ENCODE peak calls at places on chromosome 22, in eight cellular contexts. Q is H1, S is A549, K is GM12865, L is bronchial epithelial cell, G is mammary epithelial cell, A is psoas muscle, H is breast epithelium. T is an unnamed sample.

GRCh38 chr22:37979782-37980181 is 4.6 kb downstream of the SOX10 start:
- DNase-seq in K (no peak), A (no peak), H (no peak), Q (no peak), S (no peak), L (no peak), G (no peak), T (no peak)

GRCh38 chr22:43570531-43571144 is 158.8 kb downstream of the MPPED1 start:
- DNase-seq in G (no peak), L (no peak), K (no peak), Q (no peak), S (no peak), H (no peak), A (no peak), T (no peak)

GRCh38 chr22:29987143-29987542 is 93.1 kb upstream of the HORMAD2 start:
- DNase-seq in A (no peak), L (no peak), K (peak), S (no peak), H (no peak), Q (no peak), G (no peak), T (no peak)

GRCh38 chr22:44450503-44450902 is 47.5 kb downstream of the RTL6 start:
- DNase-seq in L (no peak), K (no peak), G (no peak), S (no peak), A (no peak), H (no peak), Q (no peak), T (no peak)

GRCh38 chr22:42548597-42549328 is 5.0 kb upstream of the SERHL2 start:
- DNase-seq in S (no peak), K (no peak), Q (no peak), A (no peak), G (no peak), H (no peak), L (no peak), T (no peak)

GRCh38 chr22:38180841-38181452 is 683 bp downstream of the PLA2G6 start:
- DNase-seq in G (peak), L (peak), A (peak), K (peak), S (no peak), Q (no peak), H (peak), T (no peak)

GRCh38 chr22:37467556-37467955 is 18.6 kb downstream of the MFNG start:
- DNase-seq in Q (no peak), L (no peak), G (no peak), H (no peak), A (no peak), K (no peak), S (no peak), T (no peak)

GRCh38 chr22:36439481-36440271 is 41.8 kb downstream of the TXN2 start:
- DNase-seq in Q (no peak), L (peak), S (peak), K (no peak), H (no peak), G (peak), A (peak), T (no peak)

GRCh38 chr22:44620129-44620840 is 81.7 kb upstream of the PRR5 start:
- DNase-seq in S (no peak), K (peak), H (no peak), A (peak), L (peak), G (peak), Q (peak), T (peak)

GRCh38 chr22:35312198-35313059 is 12.7 kb downstream of the TOM1 start:
- DNase-seq in K (peak), H (no peak), L (peak), Q (no peak), S (no peak), A (no peak), G (peak), T (no peak)

GRCh38 chr22:23233746-23234408 is 53.6 kb downstream of the BCR start:
- DNase-seq in L (no peak), K (no peak), S (no peak), Q (no peak), H (no peak), A (peak), G (no peak), T (no peak)

GRCh38 chr22:30234786-30235470 is 11.6 kb downstream of the LIF start:
- DNase-seq in H (no peak), A (no peak), K (no peak), L (no peak), Q (no peak), G (no peak), S (no peak), T (no peak)

DNA sequence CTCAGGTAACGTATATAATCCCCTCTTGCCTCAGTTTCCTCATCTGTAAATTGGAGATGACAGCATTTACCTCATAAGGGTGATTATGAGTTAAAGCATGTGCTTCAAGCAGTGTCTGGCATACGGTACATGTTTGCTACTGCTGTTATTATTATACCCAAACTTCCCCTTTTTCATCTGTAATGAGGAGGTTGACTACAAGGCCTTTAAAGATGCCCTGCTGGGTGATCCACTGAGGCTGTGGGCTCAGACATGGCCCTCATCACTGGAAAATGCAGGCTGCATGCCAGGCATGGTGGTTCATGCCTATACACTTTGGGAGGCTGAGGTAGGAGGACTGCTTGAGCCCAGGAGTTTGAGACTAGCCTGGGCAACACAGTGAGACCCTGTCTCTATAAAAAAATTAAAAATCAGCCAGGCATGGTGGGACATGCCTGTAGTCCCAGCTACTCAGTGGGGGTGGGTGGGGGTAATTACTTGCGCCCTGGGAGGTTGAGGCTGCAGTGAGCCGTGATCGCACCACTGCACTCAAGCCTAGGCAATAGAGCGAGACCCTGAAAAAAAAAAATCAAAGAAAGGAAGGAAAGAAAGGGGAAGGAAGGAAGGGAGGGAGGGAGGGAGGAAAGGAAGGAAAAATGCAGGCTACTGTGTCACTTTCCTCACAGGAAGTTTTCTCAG is 4.3 kb downstream of the PIK3IP1 start:
- DNase-seq in H (no peak), G (no peak), S (no peak), Q (no peak), L (no peak), A (no peak), K (no peak), T (no peak)
- TF ChIP-seq CTCF in H (no peak), G (no peak), S (no peak), Q (no peak), L (no peak), A (no peak), K (no peak), T (no peak)

GRCh38 chr22:46735747-46736608 is 2.1 kb downstream of the CERK start:
- DNase-seq in K (peak), G (no peak), A (peak), Q (no peak), S (no peak), L (no peak), H (no peak), T (no peak)

GRCh38 chr22:46736705-46737104 is 1.3 kb downstream of the CERK start:
- DNase-seq in A (no peak), Q (no peak), H (no peak), K (no peak), S (no peak), L (no peak), G (no peak), T (no peak)

GRCh38 chr22:46737976-46738641 is at the start of gene CERK:
- DNase-seq in A (peak), K (peak), L (no peak), S (peak), H (peak), Q (peak), G (no peak), T (peak)

GRCh38 chr22:46738642-46738960 is 549 bp upstream of the CERK start:
- DNase-seq in A (no peak), K (no peak), S (no peak), H (no peak), Q (no peak), G (no peak), L (no peak), T (peak)

GRCh38 chr22:46737105-46737975 is 712 bp downstream of the CERK start:
- DNase-seq in Q (peak), G (no peak), L (no peak), K (peak), A (peak), S (peak), H (peak), T (peak)
- TF ChIP-seq CTCF in Q (no peak), G (no peak), L (no peak), K (no peak), A (no peak), S (no peak), H (no peak), T (no peak)

DNA sequence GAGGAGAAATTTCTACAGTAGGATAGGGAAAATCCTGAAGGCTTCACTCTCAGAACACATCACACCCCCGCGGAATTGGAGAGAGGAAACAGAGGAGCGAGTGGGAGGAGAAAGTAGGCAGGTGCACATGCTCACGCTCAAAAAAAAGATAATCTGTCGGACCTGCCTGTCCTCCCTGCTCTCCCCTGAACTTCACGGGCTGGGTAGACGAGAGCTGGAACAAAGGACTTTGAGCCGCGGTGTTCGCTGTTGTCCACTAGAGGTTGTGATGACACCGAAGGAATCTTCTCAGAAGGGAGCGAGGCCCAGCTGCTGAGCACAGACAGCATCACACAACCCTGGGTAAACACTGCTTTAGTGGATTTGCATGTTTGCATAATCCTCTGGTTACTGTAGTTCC is 5.0 kb downstream of the SEZ6L start:
- DNase-seq in S (peak), H (no peak), G (no peak), K (no peak), L (no peak), A (no peak), Q (peak), T (no peak)
- TF ChIP-seq CTCF in S (no peak), H (no peak), G (no peak), K (no peak), L (no peak), A (no peak), Q (peak), T (no peak)

DNA sequence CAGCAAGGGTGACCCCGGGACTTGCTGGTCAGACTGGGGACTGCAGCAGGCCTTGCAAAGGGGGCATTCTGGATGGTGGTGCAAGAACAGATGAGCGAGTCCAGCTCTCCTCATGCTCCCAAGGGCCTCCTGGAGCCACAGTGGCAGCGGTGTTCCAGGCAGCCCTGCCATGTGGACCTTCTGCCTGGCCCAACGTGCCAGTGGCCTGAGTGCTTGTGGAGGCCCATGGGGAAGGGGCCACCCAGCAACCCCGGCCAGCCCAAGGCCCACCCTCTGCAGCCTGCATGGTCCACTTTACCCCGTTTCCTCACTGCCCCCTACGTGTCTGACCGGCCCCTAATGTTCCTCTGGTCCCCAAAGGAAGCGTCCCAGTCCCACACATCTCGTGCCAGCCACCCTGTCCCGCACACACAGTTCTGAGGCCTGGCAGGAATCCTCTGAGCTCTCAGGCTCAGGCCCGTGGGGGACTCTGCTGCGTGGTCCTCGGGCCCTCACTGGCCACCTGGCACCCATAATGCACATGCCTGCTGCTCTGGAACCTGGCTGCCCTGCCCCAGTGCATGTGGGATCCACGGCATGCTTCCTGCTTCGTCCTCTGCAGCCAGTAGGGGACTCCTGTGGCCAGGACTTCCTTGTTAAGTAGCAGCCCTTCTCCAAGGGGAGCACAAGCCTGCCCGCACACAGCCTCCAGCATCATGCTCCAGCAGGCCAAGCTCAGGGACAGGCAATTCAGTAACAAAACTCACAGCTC is 85.5 kb downstream of the DGCR2 start:
- DNase-seq in A (no peak), L (no peak), K (no peak), S (no peak), G (no peak), Q (no peak), H (no peak), T (no peak)
- TF ChIP-seq CTCF in A (no peak), L (peak), K (no peak), S (no peak), G (peak), Q (peak), H (no peak), T (no peak)

GRCh38 chr22:27723150-27723549 is 78.4 kb downstream of the MN1 start:
- DNase-seq in S (no peak), H (no peak), L (peak), K (no peak), G (no peak), A (no peak), Q (no peak), T (no peak)
- TF ChIP-seq CTCF in S (peak), H (no peak), L (peak), K (no peak), G (peak), A (no peak), Q (no peak), T (no peak)

GRCh38 chr22:49632199-49633009 is 195.3 kb downstream of the BRD1 start:
- DNase-seq in S (peak), A (peak), H (peak), G (peak), K (no peak), L (peak), Q (peak), T (peak)
- TF ChIP-seq CTCF in S (peak), A (peak), H (peak), G (peak), K (no peak), L (peak), Q (peak), T (peak)

GRCh38 chr22:32562916-32563315 is 88.3 kb downstream of the FBXO7 start:
- DNase-seq in S (no peak), L (no peak), K (no peak), G (no peak), Q (no peak), A (no peak), H (no peak), T (no peak)
- TF ChIP-seq CTCF in S (no peak), L (no peak), K (no peak), G (no peak), Q (no peak), A (no peak), H (no peak), T (no peak)